ENCODE peak calls at places on chromosome 17, in four cellular contexts. W is GM12878, F is K562, K is HL-60. D is an unnamed sample.

GRCh38 chr17:44599298-44600175 is 42.3 kb downstream of the FZD2 start:
- DNase-seq in W (no peak), F (peak; percentile 47), K (no peak), D (no peak)

GRCh38 chr17:3843935-3844516 is 2.0 kb downstream of the NCBP3 start:
- DNase-seq in W (no peak), F (peak; percentile 64), K (no peak), D (no peak)

GRCh38 chr17:64118452-64118979 is 11.4 kb downstream of the ERN1 start:
- DNase-seq in W (no peak), F (peak; percentile 67), K (peak; percentile 47), D (no peak)

GRCh38 chr17:65896889-65897288 is 295.0 kb downstream of the CEP112 start:
- DNase-seq in W (no peak), F (no peak), K (no peak), D (no peak)

GRCh38 chr17:50675190-50675589 is 32.5 kb downstream of the ANKRD40 start:
- DNase-seq in W (no peak), F (no peak), K (no peak), D (no peak)

GRCh38 chr17:15261063-15261817 is 3.9 kb downstream of the PMP22 start:
- DNase-seq in W (no peak), F (no peak), K (no peak), D (no peak)

GRCh38 chr17:81666092-81666341 is 388 bp downstream of the OXLD1 start:
- DNase-seq in W (no peak), F (no peak), K (no peak), D (no peak)

GRCh38 chr17:80034977-80035686 is 540 bp downstream of the TBC1D16 start:
- DNase-seq in W (no peak), F (no peak), K (no peak), D (peak; percentile 51)

GRCh38 chr17:44850612-44851011 is 2.9 kb downstream of the HIGD1B start:
- DNase-seq in W (no peak), F (no peak), K (no peak), D (no peak)

GRCh38 chr17:33292184-33292980 is 713 bp downstream of the ASIC2 start:
- DNase-seq in W (no peak), F (peak; percentile 11), K (no peak), D (peak; percentile 24)

GRCh38 chr17:29151567-29151966 is 28.6 kb downstream of the MYO18A start:
- DNase-seq in W (no peak), F (peak; percentile 59), K (no peak), D (no peak)

GRCh38 chr17:30296499-30297038 is 4.8 kb upstream of the BLMH start:
- DNase-seq in W (no peak), F (peak; percentile 6), K (no peak), D (no peak)

GRCh38 chr17:79670537-79671386 is 59.9 kb upstream of the RBFOX3 start:
- DNase-seq in W (no peak), F (no peak), K (no peak), D (no peak)

GRCh38 chr17:413016-413350 is 60.4 kb upstream of the RPH3AL start:
- DNase-seq in W (no peak), F (no peak), K (no peak), D (no peak)

GRCh38 chr17:13634001-13634400 is 32.3 kb upstream of the HS3ST3A1 start:
- DNase-seq in W (no peak), F (no peak), K (no peak), D (no peak)

GRCh38 chr17:77499699-77500435 is 359.1 kb downstream of the SEC14L1 start:
- DNase-seq in W (no peak), F (no peak), K (no peak), D (peak; percentile 9)

GRCh38 chr17:82097187-82097918 is 683 bp downstream of the FASN start:
- DNase-seq in W (no peak), F (peak; percentile 71), K (peak; percentile 60), D (peak; percentile 74)

GRCh38 chr17:45994987-45995386 is 4.1 kb upstream of the STH start:
- DNase-seq in W (no peak), F (no peak), K (no peak), D (no peak)
- TF ChIP-seq SPI1 in W (no peak), F (no peak), K (no peak), D (no peak)

GRCh38 chr17:17419621-17420020 is 57.2 kb upstream of the MED9 start:
- DNase-seq in W (no peak), F (no peak), K (no peak), D (no peak)

GRCh38 chr17:17420561-17421269 is 56.1 kb upstream of the MED9 start:
- DNase-seq in W (no peak), F (peak; percentile 21), K (peak; percentile 51), D (no peak)

GRCh38 chr17:17419166-17419565 is 57.6 kb upstream of the MED9 start:
- DNase-seq in W (no peak), F (no peak), K (no peak), D (no peak)

GRCh38 chr17:17421346-17422216 is 55.2 kb upstream of the MED9 start:
- DNase-seq in W (no peak), F (no peak), K (no peak), D (no peak)

GRCh38 chr17:17420035-17420434 is 56.8 kb upstream of the MED9 start:
- DNase-seq in W (no peak), F (no peak), K (no peak), D (no peak)
- TF ChIP-seq SPI1 in W (no peak), F (no peak), K (no peak), D (no peak)

DNA sequence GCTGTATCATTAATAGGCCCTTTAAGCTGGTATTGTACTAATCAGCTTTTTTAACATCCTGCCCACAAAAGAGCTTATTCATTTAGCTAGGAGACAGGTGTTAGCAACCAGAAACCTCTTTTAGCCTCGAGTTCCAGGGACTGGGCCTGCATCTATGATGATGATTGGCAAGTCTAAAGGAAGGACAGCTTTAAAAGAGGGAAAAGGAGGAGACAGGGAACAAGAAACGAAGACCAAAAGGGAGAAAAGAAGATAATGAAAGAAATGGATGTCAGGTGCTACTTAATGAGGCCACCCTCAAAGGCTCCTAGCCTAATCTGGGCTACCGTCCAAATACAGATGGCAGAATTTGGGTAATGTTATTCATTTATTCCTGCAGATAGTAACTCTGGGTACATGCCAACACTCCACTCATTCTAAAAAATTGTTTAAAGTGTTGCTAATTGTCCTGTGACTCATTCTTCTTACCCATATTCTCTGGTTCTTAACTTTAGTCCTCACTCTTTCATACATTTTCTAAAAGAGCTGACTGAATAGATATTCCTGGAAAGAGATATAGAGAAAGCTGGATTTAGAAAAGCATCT is 18.7 kb upstream of the RFFL start:
- DNase-seq in W (no peak), F (no peak), K (no peak), D (no peak)
- TF ChIP-seq SPI1 in W (no peak), F (no peak), K (no peak), D (no peak)

DNA sequence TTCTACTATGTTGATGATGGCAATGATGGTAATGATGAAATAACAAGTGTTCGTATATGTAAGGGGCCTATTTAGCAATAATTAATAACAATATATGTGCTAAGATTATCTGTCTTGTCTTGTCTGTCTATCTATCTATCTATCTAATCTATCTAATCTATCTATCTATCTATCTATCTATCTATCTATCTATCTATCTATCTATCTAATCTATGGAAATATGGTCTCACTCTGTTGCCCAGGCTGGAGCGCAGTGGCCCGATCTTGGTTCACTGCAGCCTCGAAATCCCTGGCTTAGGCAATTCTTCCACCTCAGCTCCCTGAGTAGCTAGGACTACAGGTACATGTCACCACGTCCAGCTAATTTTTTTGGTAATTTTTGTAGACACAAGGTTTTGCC is 44.7 kb downstream of the MIS12 start:
- DNase-seq in W (no peak), F (no peak), K (no peak), D (no peak)
- TF ChIP-seq SPI1 in W (no peak), F (no peak), K (no peak), D (no peak)

DNA sequence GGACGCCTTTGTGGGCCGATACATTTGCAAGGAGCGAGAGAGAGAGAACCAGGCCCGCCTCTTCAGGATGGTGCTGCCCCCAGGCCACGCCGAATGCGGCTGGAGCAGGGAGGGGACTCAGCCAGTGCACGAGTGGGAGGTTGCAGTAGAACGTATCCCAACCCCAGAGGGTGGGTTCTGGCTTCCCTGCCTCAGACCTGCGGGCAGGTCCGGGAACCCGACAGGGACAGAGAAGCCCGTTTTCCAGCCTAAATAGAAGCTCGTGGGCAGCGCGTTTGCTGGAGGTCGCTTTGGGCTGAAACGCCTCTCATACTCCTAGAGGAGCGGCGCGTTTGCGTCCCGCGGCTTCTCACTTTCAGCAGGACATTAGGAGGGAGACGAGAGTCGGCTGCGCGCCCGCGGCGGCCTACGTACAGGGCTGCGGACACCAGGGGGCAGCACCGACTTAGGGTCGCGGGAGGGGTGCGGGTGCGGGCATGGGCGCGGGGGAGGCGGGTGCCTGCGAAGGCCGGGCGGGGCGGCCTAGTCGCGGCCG is 11.0 kb downstream of the TBX2 start:
- DNase-seq in W (no peak), F (no peak), K (peak; percentile 40), D (peak; percentile 38)
- TF ChIP-seq SPI1 in W (no peak), F (no peak), K (no peak), D (no peak)

GRCh38 chr17:7579001-7579838 is at the start of gene CD68:
- DNase-seq in W (no peak), F (peak; percentile 83), K (peak; percentile 71), D (peak; percentile 72)
- TF ChIP-seq SPI1 in W (peak; percentile 97), F (peak; percentile 80), K (peak; percentile 74), D (peak; percentile 98)

GRCh38 chr17:61402073-61402541 is 2.5 kb downstream of the TBX2 start:
- DNase-seq in W (no peak), F (no peak), K (no peak), D (no peak)
- TF ChIP-seq SPI1 in W (no peak), F (no peak), K (no peak), D (no peak)

DNA sequence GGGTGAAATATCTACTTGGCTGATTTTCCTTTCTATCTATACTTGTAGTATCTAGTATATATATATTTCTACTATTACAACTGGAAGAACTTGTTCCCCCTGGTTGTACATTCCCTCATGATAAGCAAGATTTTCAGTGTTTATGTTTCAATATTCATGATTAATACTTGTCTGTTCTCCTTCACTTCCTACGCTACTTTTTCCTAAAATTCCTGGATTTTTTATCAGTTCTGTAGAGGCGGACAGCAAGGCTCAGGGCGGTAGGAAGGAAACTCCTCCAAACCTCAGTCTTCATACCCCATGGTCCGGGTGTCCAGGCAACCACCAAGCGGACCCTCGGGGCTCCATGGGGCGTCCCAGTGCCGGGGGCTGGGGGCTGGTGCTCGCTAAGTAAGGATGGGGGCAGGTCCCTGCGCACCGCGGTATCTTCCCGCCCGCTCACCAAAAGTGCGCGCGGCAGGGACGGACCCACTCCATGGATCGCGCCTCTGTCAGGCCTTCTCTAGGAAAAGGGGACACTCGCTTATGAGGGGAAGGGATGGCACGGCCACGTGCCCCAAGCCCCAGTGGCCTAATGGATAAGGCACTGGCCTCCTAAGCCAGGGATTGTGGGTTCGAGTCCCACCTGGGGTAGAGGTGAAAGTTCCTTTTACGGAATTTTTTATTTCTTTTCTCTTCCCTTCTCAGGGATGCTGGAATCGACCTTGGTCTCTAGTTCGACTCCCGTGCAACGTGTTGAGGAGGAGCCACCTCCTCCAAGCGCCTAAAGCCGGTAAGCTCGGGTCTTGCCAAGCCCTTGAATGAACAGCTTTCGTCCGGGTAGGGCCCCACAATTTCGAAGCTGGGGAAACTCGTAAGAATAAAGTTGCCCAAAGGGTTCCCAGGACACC is 13.2 kb downstream of the ATP5PD start:
- DNase-seq in W (peak; percentile 83), F (peak; percentile 96), K (peak; percentile 77), D (peak; percentile 59)
- TF ChIP-seq SPI1 in W (no peak), F (no peak), K (no peak), D (no peak)

D was measured in GM12891.